ENCODE peak calls at places on chromosomes 11 and 22, in ten cellular contexts. One of them, this sample, is unnamed.

GRCh38 chr11:117020873-117021564 is 77.2 kb downstream of the SIK3 start:
- DNase-seq in tibial nerve: no peak
- DNase-seq in PC-9: no peak
- DNase-seq in psoas muscle: no peak
- DNase-seq in heart right ventricle: no peak
- DNase-seq in HCT116: no peak
- DNase-seq in DND-41: no peak
- DNase-seq in IMR-90: no peak
- DNase-seq in endodermal cell: no peak
- DNase-seq in A673: no peak
- DNase-seq in this sample: no peak

GRCh38 chr22:40491990-40492631 is 121.7 kb downstream of the SGSM3 start:
- DNase-seq in A673: no peak
- DNase-seq in tibial nerve: no peak
- DNase-seq in heart right ventricle: peak; percentile 33
- DNase-seq in HCT116: no peak
- DNase-seq in IMR-90: peak; percentile 40
- DNase-seq in psoas muscle: no peak
- DNase-seq in endodermal cell: peak; percentile 52
- DNase-seq in DND-41: no peak
- DNase-seq in PC-9: no peak
- DNase-seq in this sample: no peak

GRCh38 chr11:6283453-6284023 is 23.9 kb downstream of the CCKBR start:
- DNase-seq in endodermal cell: no peak
- DNase-seq in A673: no peak
- DNase-seq in psoas muscle: no peak
- DNase-seq in DND-41: no peak
- DNase-seq in HCT116: no peak
- DNase-seq in PC-9: no peak
- DNase-seq in tibial nerve: no peak
- DNase-seq in heart right ventricle: no peak
- DNase-seq in IMR-90: no peak
- DNase-seq in this sample: no peak

GRCh38 chr22:37121887-37122591 is 12.5 kb upstream of the TMPRSS6 start:
- DNase-seq in A673: no peak
- DNase-seq in HCT116: no peak
- DNase-seq in DND-41: peak; percentile 93
- DNase-seq in PC-9: peak; percentile 72
- DNase-seq in tibial nerve: no peak
- DNase-seq in heart right ventricle: no peak
- DNase-seq in psoas muscle: no peak
- DNase-seq in endodermal cell: peak; percentile 81
- DNase-seq in IMR-90: peak; percentile 37
- DNase-seq in this sample: peak; percentile 85

GRCh38 chr11:69912911-69913451 is 93.8 kb upstream of the FGF3 start:
- DNase-seq in PC-9: peak; percentile 45
- DNase-seq in psoas muscle: no peak
- DNase-seq in endodermal cell: peak; percentile 68
- DNase-seq in A673: peak; percentile 44
- DNase-seq in tibial nerve: no peak
- DNase-seq in DND-41: no peak
- DNase-seq in heart right ventricle: no peak
- DNase-seq in HCT116: no peak
- DNase-seq in IMR-90: peak; percentile 20
- DNase-seq in this sample: no peak

GRCh38 chr11:131579932-131580387 is 209.5 kb downstream of the NTM start:
- DNase-seq in HCT116: no peak
- DNase-seq in DND-41: peak; percentile 44
- DNase-seq in IMR-90: peak; percentile 40
- DNase-seq in PC-9: no peak
- DNase-seq in heart right ventricle: no peak
- DNase-seq in tibial nerve: no peak
- DNase-seq in A673: peak; percentile 68
- DNase-seq in endodermal cell: peak; percentile 91
- DNase-seq in psoas muscle: peak; percentile 18
- DNase-seq in this sample: no peak

GRCh38 chr11:61069427-61069826 is 32.9 kb upstream of the CD5 start:
- DNase-seq in A673: no peak
- DNase-seq in HCT116: no peak
- DNase-seq in DND-41: no peak
- DNase-seq in heart right ventricle: no peak
- DNase-seq in tibial nerve: no peak
- DNase-seq in IMR-90: no peak
- DNase-seq in endodermal cell: peak; percentile 26
- DNase-seq in PC-9: no peak
- DNase-seq in psoas muscle: no peak
- DNase-seq in this sample: no peak

GRCh38 chr11:2771758-2772466 is 72.1 kb upstream of the KCNQ1OT1 start:
- DNase-seq in PC-9: no peak
- DNase-seq in IMR-90: no peak
- DNase-seq in DND-41: peak; percentile 1
- DNase-seq in tibial nerve: peak; percentile 6
- DNase-seq in psoas muscle: no peak
- DNase-seq in HCT116: no peak
- DNase-seq in endodermal cell: peak; percentile 26
- DNase-seq in heart right ventricle: peak; percentile 4
- DNase-seq in A673: no peak
- DNase-seq in this sample: no peak

GRCh38 chr22:39242809-39243442 is 1.9 kb downstream of the PDGFB start:
- DNase-seq in A673: peak; percentile 30
- DNase-seq in PC-9: peak; percentile 78
- DNase-seq in endodermal cell: peak; percentile 88
- DNase-seq in IMR-90: no peak
- DNase-seq in HCT116: no peak
- DNase-seq in DND-41: no peak
- DNase-seq in heart right ventricle: no peak
- DNase-seq in psoas muscle: no peak
- DNase-seq in tibial nerve: no peak
- DNase-seq in this sample: peak; percentile 54

GRCh38 chr11:4072668-4073285 is 21.8 kb upstream of the RRM1 start:
- DNase-seq in tibial nerve: no peak
- DNase-seq in A673: peak; percentile 79
- DNase-seq in PC-9: peak; percentile 43
- DNase-seq in psoas muscle: no peak
- DNase-seq in HCT116: peak; percentile 59
- DNase-seq in endodermal cell: peak; percentile 77
- DNase-seq in heart right ventricle: peak; percentile 69
- DNase-seq in DND-41: peak; percentile 69
- DNase-seq in IMR-90: peak; percentile 80
- DNase-seq in this sample: no peak

GRCh38 chr11:113104390-113105251 is 143.4 kb downstream of the NCAM1 start:
- DNase-seq in A673: no peak
- DNase-seq in psoas muscle: no peak
- DNase-seq in endodermal cell: no peak
- DNase-seq in heart right ventricle: no peak
- DNase-seq in DND-41: no peak
- DNase-seq in PC-9: no peak
- DNase-seq in HCT116: no peak
- DNase-seq in IMR-90: no peak
- DNase-seq in tibial nerve: no peak
- DNase-seq in this sample: no peak
- TF ChIP-seq CTCF in A673: no peak
- TF ChIP-seq CTCF in psoas muscle: no peak
- TF ChIP-seq CTCF in endodermal cell: no peak
- TF ChIP-seq CTCF in heart right ventricle: no peak
- TF ChIP-seq CTCF in DND-41: no peak
- TF ChIP-seq CTCF in PC-9: no peak
- TF ChIP-seq CTCF in HCT116: no peak
- TF ChIP-seq CTCF in IMR-90: no peak
- TF ChIP-seq CTCF in tibial nerve: no peak
- TF ChIP-seq CTCF in this sample: no peak

GRCh38 chr11:86191874-86192273 is 52.7 kb upstream of the EED start:
- DNase-seq in IMR-90: no peak
- DNase-seq in HCT116: no peak
- DNase-seq in heart right ventricle: no peak
- DNase-seq in DND-41: no peak
- DNase-seq in psoas muscle: no peak
- DNase-seq in PC-9: no peak
- DNase-seq in endodermal cell: no peak
- DNase-seq in A673: no peak
- DNase-seq in tibial nerve: no peak
- DNase-seq in this sample: no peak
- H3K27me3 ChIP-seq in IMR-90: no peaks in the 10 kb centered on the region
- H3K27me3 ChIP-seq in HCT116: no peaks in the 10 kb centered on the region
- H3K27me3 ChIP-seq in heart right ventricle: no peaks in the 10 kb centered on the region
- H3K27me3 ChIP-seq in DND-41: peaks cover 4% of the 10 kb centered on the region
- H3K27me3 ChIP-seq in psoas muscle: no peaks in the 10 kb centered on the region
- H3K27me3 ChIP-seq in PC-9: no peaks in the 10 kb centered on the region
- H3K27me3 ChIP-seq in endodermal cell: no peaks in the 10 kb centered on the region
- H3K27me3 ChIP-seq in A673: no peaks in the 10 kb centered on the region
- H3K27me3 ChIP-seq in tibial nerve: no peaks in the 10 kb centered on the region
- H3K27me3 ChIP-seq in this sample: no peaks in the 10 kb centered on the region

GRCh38 chr22:49366437-49366836 is 461.2 kb downstream of the BRD1 start:
- DNase-seq in tibial nerve: no peak
- DNase-seq in IMR-90: no peak
- DNase-seq in PC-9: no peak
- DNase-seq in HCT116: no peak
- DNase-seq in psoas muscle: no peak
- DNase-seq in heart right ventricle: no peak
- DNase-seq in A673: no peak
- DNase-seq in DND-41: no peak
- DNase-seq in endodermal cell: no peak
- DNase-seq in this sample: no peak
- H3K4me1 ChIP-seq in tibial nerve: no peaks in the 10 kb centered on the region
- H3K4me1 ChIP-seq in IMR-90: no peaks in the 10 kb centered on the region
- H3K4me1 ChIP-seq in PC-9: no peaks in the 10 kb centered on the region
- H3K4me1 ChIP-seq in HCT116: peaks cover 8% of the 10 kb centered on the region
- H3K4me1 ChIP-seq in psoas muscle: no peaks in the 10 kb centered on the region
- H3K4me1 ChIP-seq in heart right ventricle: no peaks in the 10 kb centered on the region
- H3K4me1 ChIP-seq in A673: no peaks in the 10 kb centered on the region
- H3K4me1 ChIP-seq in DND-41: no peaks in the 10 kb centered on the region
- H3K4me1 ChIP-seq in endodermal cell: no peaks in the 10 kb centered on the region
- H3K4me1 ChIP-seq in this sample: no peaks in the 10 kb centered on the region

DNA sequence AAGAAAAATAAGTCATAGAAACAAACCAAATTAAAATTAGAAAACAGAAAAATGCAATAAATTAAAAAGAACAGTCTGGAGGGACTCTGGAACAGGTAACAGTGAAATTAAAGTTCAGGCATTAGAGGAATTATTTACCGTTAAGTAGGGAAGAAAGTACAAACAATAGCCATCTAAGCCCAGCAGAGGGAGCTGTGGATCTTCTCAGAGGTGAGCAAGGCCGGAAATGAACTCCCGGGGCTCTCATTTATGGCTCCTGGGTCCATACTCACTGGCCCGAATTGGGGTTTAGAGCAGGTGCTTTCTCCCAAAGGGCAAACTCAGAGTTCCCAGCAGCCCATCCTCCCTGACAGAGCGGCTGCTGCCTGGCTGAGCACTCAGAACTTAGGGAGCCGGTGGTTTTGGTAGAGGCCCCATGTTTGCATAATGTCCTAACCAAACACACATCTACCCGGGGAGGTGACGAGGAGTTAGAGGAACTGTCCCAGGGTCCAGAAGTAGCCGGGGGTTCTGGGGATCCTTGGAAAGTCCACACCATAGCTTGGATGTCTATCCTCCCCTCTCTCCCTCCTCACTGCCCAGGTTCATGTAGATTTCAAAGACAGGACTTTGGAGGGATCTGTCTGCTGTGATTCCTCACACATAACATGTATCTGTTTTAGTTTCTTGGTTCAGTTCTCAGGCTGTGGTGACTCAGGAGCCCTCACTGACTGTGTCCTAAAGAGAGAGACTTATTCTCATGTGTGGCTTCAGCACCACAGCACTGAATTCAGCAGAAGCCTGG is 87.7 kb upstream of the VPREB1 start:
- DNase-seq in PC-9: no peak
- DNase-seq in endodermal cell: peak; percentile 86
- DNase-seq in IMR-90: peak; percentile 73
- DNase-seq in heart right ventricle: peak; percentile 24
- DNase-seq in A673: peak; percentile 77
- DNase-seq in DND-41: peak; percentile 84
- DNase-seq in tibial nerve: no peak
- DNase-seq in HCT116: peak; percentile 74
- DNase-seq in psoas muscle: no peak
- DNase-seq in this sample: peak; percentile 12
- TF ChIP-seq CTCF in PC-9: peak; percentile 71
- TF ChIP-seq CTCF in endodermal cell: peak; percentile 87
- TF ChIP-seq CTCF in IMR-90: peak; percentile 64
- TF ChIP-seq CTCF in heart right ventricle: peak; percentile 65
- TF ChIP-seq CTCF in A673: peak; percentile 82
- TF ChIP-seq CTCF in DND-41: peak; percentile 90
- TF ChIP-seq CTCF in tibial nerve: peak; percentile 43
- TF ChIP-seq CTCF in HCT116: peak; percentile 73
- TF ChIP-seq CTCF in psoas muscle: peak; percentile 57
- TF ChIP-seq CTCF in this sample: peak; percentile 82

GRCh38 chr11:127110542-127110941 is 110.0 kb upstream of the KIRREL3 start:
- DNase-seq in endodermal cell: no peak
- DNase-seq in IMR-90: no peak
- DNase-seq in A673: no peak
- DNase-seq in HCT116: no peak
- DNase-seq in DND-41: no peak
- DNase-seq in PC-9: no peak
- DNase-seq in heart right ventricle: no peak
- DNase-seq in tibial nerve: no peak
- DNase-seq in psoas muscle: no peak
- DNase-seq in this sample: no peak
- H3K27me3 ChIP-seq in endodermal cell: no peaks in the 10 kb centered on the region
- H3K27me3 ChIP-seq in IMR-90: peaks cover 43% of the 10 kb centered on the region
- H3K27me3 ChIP-seq in A673: peaks cover 16% of the 10 kb centered on the region
- H3K27me3 ChIP-seq in HCT116: no peaks in the 10 kb centered on the region
- H3K27me3 ChIP-seq in DND-41: peaks cover 31% of the 10 kb centered on the region
- H3K27me3 ChIP-seq in PC-9: peaks cover 43% of the 10 kb centered on the region
- H3K27me3 ChIP-seq in heart right ventricle: peaks cover 4% of the 10 kb centered on the region
- H3K27me3 ChIP-seq in tibial nerve: no peaks in the 10 kb centered on the region
- H3K27me3 ChIP-seq in psoas muscle: no peaks in the 10 kb centered on the region
- H3K27me3 ChIP-seq in this sample: no peaks in the 10 kb centered on the region

GRCh38 chr22:22893077-22893805 is 5.6 kb downstream of the IGLL5 start:
- DNase-seq in endodermal cell: no peak
- DNase-seq in A673: no peak
- DNase-seq in PC-9: no peak
- DNase-seq in DND-41: peak; percentile 32
- DNase-seq in tibial nerve: no peak
- DNase-seq in heart right ventricle: no peak
- DNase-seq in psoas muscle: no peak
- DNase-seq in IMR-90: no peak
- DNase-seq in HCT116: no peak
- DNase-seq in this sample: no peak
- H3K4me1 ChIP-seq in endodermal cell: no peaks in the 10 kb centered on the region
- H3K4me1 ChIP-seq in A673: no peaks in the 10 kb centered on the region
- H3K4me1 ChIP-seq in PC-9: no peaks in the 10 kb centered on the region
- H3K4me1 ChIP-seq in DND-41: peaks cover 32% of the 10 kb centered on the region
- H3K4me1 ChIP-seq in tibial nerve: no peaks in the 10 kb centered on the region
- H3K4me1 ChIP-seq in heart right ventricle: no peaks in the 10 kb centered on the region
- H3K4me1 ChIP-seq in psoas muscle: no peaks in the 10 kb centered on the region
- H3K4me1 ChIP-seq in IMR-90: no peaks in the 10 kb centered on the region
- H3K4me1 ChIP-seq in HCT116: no peaks in the 10 kb centered on the region
- H3K4me1 ChIP-seq in this sample: no peaks in the 10 kb centered on the region